ENCODE peak calls at places on chromosomes 4 and X, in nine cellular contexts. I is left lung; E is neuronal stem cell; Z is HCT116; O is cardiac muscle cell; R is PC-3; J is CD4-positive, alpha-beta T cell; X is IMR-90; G is A549. D is an unnamed sample. For H3K9me3, the result is how much of the 10 kb centered on the place peaks cover.

GRCh38 chr4:83212041-83212851 is 72.4 kb downstream of the COQ2 start:
- DNase-seq in I (peak), E (no peak), Z (no peak), O (no peak), R (no peak), J (peak), X (no peak), G (no peak), D (peak)

GRCh38 chr4:26484032-26484515 is 6.2 kb downstream of the CCKAR start:
- DNase-seq in I (no peak), E (no peak), Z (no peak), O (peak), R (no peak), J (no peak), X (peak), G (no peak), D (no peak)

GRCh38 chr4:105631818-105632400 is 76.6 kb downstream of the INTS12 start:
- DNase-seq in I (no peak), E (no peak), Z (no peak), O (no peak), R (peak), J (no peak), X (no peak), G (no peak), D (no peak)

GRCh38 chrX:150872773-150873336 is 25.6 kb downstream of the CD99L2 start:
- DNase-seq in I (no peak), E (no peak), Z (no peak), O (no peak), R (no peak), J (no peak), X (no peak), G (no peak), D (no peak)

GRCh38 chrX:11724122-11725017 is 33.7 kb upstream of the MSL3 start:
- DNase-seq in I (no peak), E (peak), Z (peak), O (peak), R (peak), J (no peak), X (peak), G (peak), D (peak)

GRCh38 chrX:141989134-141989533 is 85.4 kb downstream of the MAGEC1 start:
- DNase-seq in I (no peak), E (no peak), Z (no peak), O (no peak), R (peak), J (no peak), X (no peak), G (no peak), D (peak)

GRCh38 chrX:39516399-39516798 is 581.4 kb downstream of the BCOR start:
- DNase-seq in I (no peak), E (no peak), Z (no peak), O (no peak), R (no peak), J (no peak), X (no peak), G (no peak), D (no peak)

GRCh38 chrX:5306654-5307121 is 922.0 kb downstream of the NLGN4X start:
- DNase-seq in I (no peak), E (no peak), Z (no peak), O (no peak), R (no peak), J (no peak), X (no peak), G (no peak), D (no peak)

GRCh38 chr4:16897351-16897750 is 1.1 kb downstream of the LDB2 start:
- DNase-seq in I (no peak), E (no peak), Z (no peak), O (peak), R (no peak), J (no peak), X (peak), G (no peak), D (no peak)

GRCh38 chr4:144374065-144374464 is 233.5 kb upstream of the GYPA start:
- DNase-seq in I (no peak), E (no peak), Z (no peak), O (no peak), R (no peak), J (no peak), X (no peak), G (no peak), D (no peak)

GRCh38 chrX:25204182-25204581 is 188.4 kb upstream of the ARX start:
- DNase-seq in I (no peak), E (no peak), Z (no peak), O (no peak), R (peak), J (no peak), X (no peak), G (no peak), D (no peak)

GRCh38 chrX:130575831-130576404 is 174.1 kb downstream of the RBMX2 start:
- DNase-seq in I (no peak), E (peak), Z (peak), O (peak), R (peak), J (peak), X (peak), G (peak), D (peak)

GRCh38 chrX:153371256-153371655 is 29.9 kb downstream of the PNMA6E start:
- DNase-seq in I (no peak), E (no peak), Z (no peak), O (no peak), R (no peak), J (no peak), X (no peak), G (no peak), D (no peak)

GRCh38 chr4:11367371-11367770 is 61.3 kb downstream of the HS3ST1 start:
- DNase-seq in I (no peak), E (peak), Z (no peak), O (peak), R (peak), J (no peak), X (peak), G (no peak), D (peak)

GRCh38 chrX:48083212-48083611 is 11.8 kb upstream of the ZNF630 start:
- DNase-seq in I (no peak), E (peak), Z (peak), O (peak), R (peak), J (peak), X (peak), G (peak), D (peak)

GRCh38 chr4:107069049-107069448 is 32.9 kb upstream of the DKK2 start:
- DNase-seq in I (no peak), E (no peak), Z (no peak), O (no peak), R (peak), J (no peak), X (peak), G (no peak), D (no peak)

DNA sequence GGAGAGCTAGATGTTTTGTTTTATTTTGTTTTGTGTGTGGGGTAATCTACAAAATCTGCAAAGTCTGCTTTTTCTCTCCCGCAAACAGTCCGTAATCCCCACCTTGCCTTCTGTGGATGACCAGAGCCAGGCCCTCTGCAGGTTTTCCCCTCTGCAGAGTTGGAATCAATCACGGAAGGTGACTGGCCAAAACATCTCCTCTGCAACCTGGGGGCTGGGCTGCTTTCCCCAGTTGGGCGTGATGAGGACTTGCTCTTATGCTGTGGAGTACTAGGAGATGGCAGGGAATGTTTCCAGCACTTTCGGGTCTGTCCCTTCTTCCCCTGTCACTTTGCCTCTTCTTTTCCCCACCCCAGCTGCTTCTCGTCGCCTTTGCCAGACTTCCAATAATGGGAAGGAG is 1.1 kb downstream of the TMEM35A start:
- DNase-seq in I (no peak), E (no peak), Z (no peak), O (peak), R (no peak), J (no peak), X (no peak), G (no peak), D (peak)
- H3K27ac ChIP-seq in I (no peak), E (no peak), Z (no peak), O (no peak), R (no peak), J (no peak), X (no peak), G (no peak), D (no peak)

GRCh38 chr4:116015549-116015948 is 902.1 kb upstream of the NDST4 start:
- DNase-seq in I (no peak), E (no peak), Z (no peak), O (no peak), R (no peak), J (no peak), X (no peak), G (no peak), D (no peak)
- H3K9me3 ChIP-seq in I (half or more), E (under half), Z (under half), O (under half), R (under half), J (half or more), X (under half), G (under half), D (under half)

DNA sequence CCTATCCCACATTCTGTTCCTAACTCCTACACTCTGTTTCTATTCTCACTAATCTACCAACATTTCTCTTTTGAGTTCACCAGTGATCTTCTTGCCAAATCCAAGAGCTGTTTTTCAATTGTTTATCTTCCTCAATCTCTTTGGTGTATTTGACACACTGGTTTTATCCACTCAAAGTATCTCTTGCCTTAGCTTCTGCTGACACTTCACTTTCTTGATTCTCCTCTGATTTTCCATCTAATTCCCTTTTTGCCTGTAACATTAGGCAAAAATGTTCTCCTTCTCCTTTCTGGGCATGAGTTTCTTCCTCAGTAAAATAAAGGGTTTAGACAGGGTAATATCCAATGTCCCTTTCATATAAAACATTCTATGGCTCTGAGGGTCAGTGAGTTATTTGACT is 26.2 kb downstream of the GRIA3 start:
- DNase-seq in I (no peak), E (no peak), Z (no peak), O (no peak), R (no peak), J (no peak), X (no peak), G (no peak), D (no peak)
- H3K27ac ChIP-seq in I (no peak), E (no peak), Z (no peak), O (no peak), R (no peak), J (no peak), X (no peak), G (no peak), D (no peak)

GRCh38 chr4:123055943-123056342 is 133.5 kb upstream of the NUDT6 start:
- DNase-seq in I (no peak), E (no peak), Z (no peak), O (no peak), R (peak), J (no peak), X (peak), G (no peak), D (no peak)

GRCh38 chr4:123052007-123052406 is 129.6 kb upstream of the NUDT6 start:
- DNase-seq in I (no peak), E (no peak), Z (no peak), O (no peak), R (no peak), J (no peak), X (no peak), G (no peak), D (no peak)

GRCh38 chr4:123046096-123046495 is 123.7 kb upstream of the NUDT6 start:
- DNase-seq in I (no peak), E (no peak), Z (no peak), O (no peak), R (no peak), J (no peak), X (no peak), G (no peak), D (no peak)

DNA sequence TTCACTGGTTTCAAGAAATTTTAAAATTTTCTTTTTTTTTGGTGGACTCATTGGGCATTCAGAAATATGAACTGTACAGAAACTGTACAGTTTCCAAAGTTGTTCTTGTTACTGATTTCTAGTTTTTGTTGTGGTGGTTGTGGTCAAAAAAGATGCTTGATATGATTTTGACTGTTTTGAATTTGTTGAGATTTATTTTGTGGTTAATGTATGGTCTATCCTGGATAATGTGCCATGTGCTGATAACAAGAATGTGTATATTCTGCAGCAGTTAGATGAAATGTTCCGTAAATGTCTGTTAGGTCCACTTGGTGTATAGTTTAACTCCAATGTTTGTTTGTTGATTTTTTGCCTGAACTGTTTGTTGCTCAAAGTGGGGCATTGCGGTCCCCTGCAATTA is 127.6 kb upstream of the NUDT6 start:
- DNase-seq in I (no peak), E (no peak), Z (no peak), O (no peak), R (no peak), J (no peak), X (no peak), G (no peak), D (no peak)
- H3K9me3 ChIP-seq in I (half or more), E (under half), Z (under half), O (under half), R (under half), J (under half), X (under half), G (under half), D (under half)

GRCh38 chrX:15721911-15722310 is 16.2 kb upstream of the CA5B start:
- DNase-seq in I (no peak), E (no peak), Z (no peak), O (no peak), R (no peak), J (no peak), X (peak), G (no peak), D (no peak)

GRCh38 chrX:15718283-15718970 is 19.6 kb upstream of the CA5B start:
- DNase-seq in I (no peak), E (no peak), Z (peak), O (no peak), R (no peak), J (no peak), X (no peak), G (no peak), D (no peak)

GRCh38 chrX:15723887-15724517 is 14.1 kb upstream of the CA5B start:
- DNase-seq in I (no peak), E (no peak), Z (no peak), O (no peak), R (no peak), J (no peak), X (no peak), G (no peak), D (no peak)

GRCh38 chrX:15714529-15714928 is 23.5 kb upstream of the CA5B start:
- DNase-seq in I (no peak), E (no peak), Z (no peak), O (no peak), R (peak), J (no peak), X (no peak), G (no peak), D (peak)

DNA sequence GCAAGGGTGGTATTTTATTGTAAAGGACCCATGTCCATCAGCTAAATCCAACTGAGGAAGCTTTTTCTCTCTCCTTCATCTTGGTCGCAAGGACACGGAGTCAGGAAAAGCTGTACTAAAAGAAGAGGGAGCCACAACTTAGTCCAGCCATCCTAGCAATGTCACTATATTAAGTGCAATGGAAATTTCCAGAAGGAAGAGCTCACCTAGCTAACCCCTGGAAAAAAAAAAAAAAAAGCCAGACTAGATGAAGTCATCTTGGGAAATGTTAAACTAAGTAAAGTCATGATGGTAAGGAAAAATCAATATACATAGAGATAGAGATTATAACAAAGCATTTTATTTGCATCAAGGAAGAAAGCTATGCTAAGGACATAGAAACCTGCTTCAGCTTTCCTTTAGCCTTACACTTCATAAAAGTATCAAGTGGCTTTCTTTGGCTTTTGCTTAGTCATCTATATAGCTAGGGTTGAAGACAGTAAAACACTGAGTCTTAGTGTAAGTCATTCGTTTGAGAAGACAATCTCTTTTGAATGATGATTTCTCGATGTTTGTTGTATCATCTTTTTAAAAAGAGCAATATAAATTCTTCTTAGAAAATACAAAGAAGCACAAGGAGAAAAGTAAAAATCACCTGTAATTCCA is 18.6 kb upstream of the CA5B start:
- DNase-seq in I (no peak), E (no peak), Z (no peak), O (no peak), R (peak), J (no peak), X (no peak), G (no peak), D (no peak)
- H3K27ac ChIP-seq in I (no peak), E (no peak), Z (peak), O (no peak), R (no peak), J (no peak), X (no peak), G (no peak), D (no peak)

DNA sequence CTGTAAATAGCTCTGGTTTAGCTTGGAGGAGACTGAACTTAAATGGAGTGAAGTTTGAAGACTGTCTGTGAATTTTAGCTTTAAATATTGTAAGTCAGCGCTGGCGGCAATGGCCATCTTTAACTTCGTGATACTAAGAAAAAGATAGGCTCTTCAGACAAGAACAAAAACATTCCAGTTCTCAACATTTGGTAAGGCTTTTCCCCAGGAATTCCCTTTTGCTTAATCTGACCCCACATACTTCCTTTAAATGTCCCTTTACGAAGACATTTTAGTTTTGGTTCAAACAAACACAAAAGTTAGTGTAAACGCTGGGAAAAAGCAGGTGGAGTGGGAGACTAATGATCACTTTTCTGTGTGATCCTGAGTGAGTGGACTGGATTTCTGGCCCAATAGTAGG is 106.2 kb downstream of the MAML3 start:
- DNase-seq in I (no peak), E (no peak), Z (no peak), O (no peak), R (no peak), J (no peak), X (no peak), G (no peak), D (no peak)
- H3K9me3 ChIP-seq in I (under half), E (under half), Z (under half), O (under half), R (under half), J (under half), X (under half), G (under half), D (under half)

DNA sequence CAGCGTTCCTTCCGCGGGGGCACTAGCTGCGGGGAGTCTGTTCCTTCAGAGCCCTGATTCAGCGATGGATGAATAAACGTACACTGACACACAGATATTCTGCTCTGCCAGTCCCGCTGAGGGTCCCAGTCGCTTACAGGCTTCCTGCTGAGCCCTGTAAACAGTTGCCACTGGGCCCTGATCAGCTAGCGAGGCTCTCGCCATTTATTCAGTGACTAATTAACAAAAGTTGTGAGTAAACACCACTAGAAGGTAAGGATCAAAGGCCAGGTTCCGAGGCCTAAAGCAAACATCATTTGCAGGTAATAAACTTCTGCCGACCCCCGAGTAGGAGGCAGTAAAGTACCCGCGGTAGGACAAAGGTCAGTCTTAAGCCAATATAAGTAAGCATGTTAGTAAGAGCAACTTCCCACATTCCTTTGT is 442.6 kb upstream of the GALNT7 start:
- DNase-seq in I (no peak), E (no peak), Z (no peak), O (no peak), R (peak), J (no peak), X (no peak), G (peak), D (no peak)
- H3K27ac ChIP-seq in I (no peak), E (no peak), Z (no peak), O (no peak), R (peak), J (no peak), X (no peak), G (peak), D (no peak)

DNA sequence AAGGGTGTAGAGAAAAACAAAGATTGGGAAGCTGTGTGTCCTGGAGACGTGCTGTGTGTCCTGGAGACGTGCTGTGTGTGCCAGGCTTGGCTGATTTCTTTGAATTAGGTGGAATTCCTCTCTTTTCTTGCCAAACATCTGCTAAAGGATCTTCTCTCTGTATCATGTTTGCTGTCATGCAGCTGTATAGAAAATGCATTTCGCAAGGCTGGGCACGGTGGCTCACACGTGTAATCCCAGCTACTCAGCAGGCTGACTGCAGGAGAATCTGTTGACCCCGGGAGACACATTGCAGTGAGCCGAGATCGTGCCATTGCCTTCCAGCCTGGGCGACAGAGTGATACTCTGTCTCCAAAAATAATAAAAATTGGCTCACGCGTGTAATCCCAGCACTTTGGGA is 187.0 kb downstream of the CRLF2 start:
- DNase-seq in I (no peak), E (no peak), Z (no peak), O (no peak), R (no peak), J (no peak), X (no peak), G (no peak), D (no peak)
- H3K9me3 ChIP-seq in I (under half), E (under half), Z (under half), O (under half), R (under half), J (under half), X (under half), G (under half), D (under half)